ENCODE peak calls at places on chromosome 9, in six cellular contexts. One of them, this sample, is unnamed.

GRCh38 chr9:94870793-94871558 is 144.5 kb downstream of the AOPEP start:
- DNase-seq in K562: no peak
- DNase-seq in NB4: peak
- DNase-seq in A549: peak
- DNase-seq in GM12878: no peak
- DNase-seq in HepG2: no peak
- DNase-seq in this sample: no peak

GRCh38 chr9:113794721-113795120 is 81.4 kb upstream of the ZNF618 start:
- DNase-seq in K562: no peak
- DNase-seq in NB4: no peak
- DNase-seq in A549: no peak
- DNase-seq in GM12878: no peak
- DNase-seq in HepG2: no peak
- DNase-seq in this sample: no peak

GRCh38 chr9:80061940-80062339 is 490.2 kb downstream of the TLE4 start:
- DNase-seq in K562: no peak
- DNase-seq in NB4: no peak
- DNase-seq in A549: peak
- DNase-seq in GM12878: no peak
- DNase-seq in HepG2: no peak
- DNase-seq in this sample: peak

GRCh38 chr9:138098116-138098907 is 220.7 kb downstream of the CACNA1B start:
- DNase-seq in K562: no peak
- DNase-seq in NB4: no peak
- DNase-seq in A549: no peak
- DNase-seq in GM12878: no peak
- DNase-seq in HepG2: no peak
- DNase-seq in this sample: no peak

GRCh38 chr9:121876212-121876611 is 216.9 kb downstream of the TTLL11 start:
- DNase-seq in K562: no peak
- DNase-seq in NB4: no peak
- DNase-seq in A549: no peak
- DNase-seq in GM12878: no peak
- DNase-seq in HepG2: no peak
- DNase-seq in this sample: no peak

GRCh38 chr9:751137-752051 is 90.1 kb upstream of the DMRT1 start:
- DNase-seq in K562: no peak
- DNase-seq in NB4: peak
- DNase-seq in A549: no peak
- DNase-seq in GM12878: no peak
- DNase-seq in HepG2: no peak
- DNase-seq in this sample: no peak

GRCh38 chr9:87793292-87793691 is 67.4 kb downstream of the CTSL start:
- DNase-seq in K562: peak
- DNase-seq in NB4: peak
- DNase-seq in A549: peak
- DNase-seq in GM12878: no peak
- DNase-seq in HepG2: peak
- DNase-seq in this sample: no peak

GRCh38 chr9:114507726-114508125 is 2.5 kb upstream of the WHRN start:
- DNase-seq in K562: no peak
- DNase-seq in NB4: peak
- DNase-seq in A549: peak
- DNase-seq in GM12878: no peak
- DNase-seq in HepG2: peak
- DNase-seq in this sample: peak

GRCh38 chr9:128920381-128921058 is at the start of gene PHYHD1:
- DNase-seq in K562: no peak
- DNase-seq in NB4: peak
- DNase-seq in A549: no peak
- DNase-seq in GM12878: no peak
- DNase-seq in HepG2: no peak
- DNase-seq in this sample: no peak

GRCh38 chr9:86892576-86892975 is 54.7 kb downstream of the GAS1 start:
- DNase-seq in K562: no peak
- DNase-seq in NB4: no peak
- DNase-seq in A549: no peak
- DNase-seq in GM12878: no peak
- DNase-seq in HepG2: no peak
- DNase-seq in this sample: no peak

GRCh38 chr9:34568783-34569182 is 20.7 kb downstream of the CNTFR start:
- DNase-seq in K562: no peak
- DNase-seq in NB4: no peak
- DNase-seq in A549: no peak
- DNase-seq in GM12878: no peak
- DNase-seq in HepG2: no peak
- DNase-seq in this sample: no peak

GRCh38 chr9:87535817-87536539 is 38.3 kb downstream of the DAPK1 start:
- DNase-seq in K562: no peak
- DNase-seq in NB4: no peak
- DNase-seq in A549: no peak
- DNase-seq in GM12878: peak
- DNase-seq in HepG2: no peak
- DNase-seq in this sample: no peak

GRCh38 chr9:128629136-128629535 is 27.5 kb downstream of the DYNC2I2 start:
- DNase-seq in K562: no peak
- DNase-seq in NB4: no peak
- DNase-seq in A549: no peak
- DNase-seq in GM12878: no peak
- DNase-seq in HepG2: no peak
- DNase-seq in this sample: no peak

GRCh38 chr9:788777-789176 is 52.7 kb upstream of the DMRT1 start:
- DNase-seq in K562: no peak
- DNase-seq in NB4: no peak
- DNase-seq in A549: no peak
- DNase-seq in GM12878: no peak
- DNase-seq in HepG2: no peak
- DNase-seq in this sample: no peak

GRCh38 chr9:128124873-128125574 is 2.5 kb downstream of the PTGES2 start:
- DNase-seq in K562: no peak
- DNase-seq in NB4: peak
- DNase-seq in A549: peak
- DNase-seq in GM12878: peak
- DNase-seq in HepG2: peak
- DNase-seq in this sample: peak

GRCh38 chr9:32502996-32503395 is 23.0 kb downstream of the RIGI start:
- DNase-seq in K562: no peak
- DNase-seq in NB4: no peak
- DNase-seq in A549: no peak
- DNase-seq in GM12878: no peak
- DNase-seq in HepG2: no peak
- DNase-seq in this sample: peak

GRCh38 chr9:6757988-6758417 is 230 bp downstream of the KDM4C start:
- DNase-seq in K562: peak
- DNase-seq in NB4: no peak
- DNase-seq in A549: no peak
- DNase-seq in GM12878: no peak
- DNase-seq in HepG2: no peak
- DNase-seq in this sample: no peak

GRCh38 chr9:20382460-20383071 is 239.7 kb downstream of the MLLT3 start:
- DNase-seq in K562: no peak
- DNase-seq in NB4: no peak
- DNase-seq in A549: peak
- DNase-seq in GM12878: no peak
- DNase-seq in HepG2: peak
- DNase-seq in this sample: no peak

GRCh38 chr9:15552641-15553527 is at the start of gene CCDC171:
- DNase-seq in K562: peak
- DNase-seq in NB4: peak
- DNase-seq in A549: peak
- DNase-seq in GM12878: peak
- DNase-seq in HepG2: peak
- DNase-seq in this sample: peak

GRCh38 chr9:113541019-113541900 is 77.7 kb downstream of the RGS3 start:
- DNase-seq in K562: peak
- DNase-seq in NB4: peak
- DNase-seq in A549: peak
- DNase-seq in GM12878: no peak
- DNase-seq in HepG2: peak
- DNase-seq in this sample: peak

GRCh38 chr9:36899406-36899805 is 134.7 kb downstream of the PAX5 start:
- DNase-seq in K562: no peak
- DNase-seq in NB4: no peak
- DNase-seq in A549: no peak
- DNase-seq in GM12878: no peak
- DNase-seq in HepG2: no peak
- DNase-seq in this sample: no peak

GRCh38 chr9:18317896-18318295 is 156.1 kb upstream of the ADAMTSL1 start:
- DNase-seq in K562: no peak
- DNase-seq in NB4: no peak
- DNase-seq in A549: no peak
- DNase-seq in GM12878: no peak
- DNase-seq in HepG2: no peak
- DNase-seq in this sample: peak

GRCh38 chr9:69442486-69442885 is 117.5 kb downstream of the ENTREP1 start:
- DNase-seq in K562: no peak
- DNase-seq in NB4: no peak
- DNase-seq in A549: no peak
- DNase-seq in GM12878: no peak
- DNase-seq in HepG2: no peak
- DNase-seq in this sample: no peak

GRCh38 chr9:32928145-32928763 is 73.2 kb downstream of the APTX start:
- DNase-seq in K562: no peak
- DNase-seq in NB4: peak
- DNase-seq in A549: no peak
- DNase-seq in GM12878: no peak
- DNase-seq in HepG2: no peak
- DNase-seq in this sample: peak

GRCh38 chr9:114112778-114113585 is 13.9 kb upstream of the KIF12 start:
- DNase-seq in K562: no peak
- DNase-seq in NB4: no peak
- DNase-seq in A549: peak
- DNase-seq in GM12878: no peak
- DNase-seq in HepG2: no peak
- DNase-seq in this sample: no peak

GRCh38 chr9:128190516-128191405 is 611 bp downstream of the CIZ1 start:
- DNase-seq in K562: no peak
- DNase-seq in NB4: peak
- DNase-seq in A549: no peak
- DNase-seq in GM12878: no peak
- DNase-seq in HepG2: no peak
- DNase-seq in this sample: no peak

GRCh38 chr9:135693771-135694170 is 5.5 kb downstream of the SOHLH1 start:
- DNase-seq in K562: no peak
- DNase-seq in NB4: no peak
- DNase-seq in A549: no peak
- DNase-seq in GM12878: no peak
- DNase-seq in HepG2: no peak
- DNase-seq in this sample: no peak

GRCh38 chr9:115057559-115057958 is 60.4 kb downstream of the TNC start:
- DNase-seq in K562: no peak
- DNase-seq in NB4: no peak
- DNase-seq in A549: no peak
- DNase-seq in GM12878: no peak
- DNase-seq in HepG2: no peak
- DNase-seq in this sample: no peak

DNA sequence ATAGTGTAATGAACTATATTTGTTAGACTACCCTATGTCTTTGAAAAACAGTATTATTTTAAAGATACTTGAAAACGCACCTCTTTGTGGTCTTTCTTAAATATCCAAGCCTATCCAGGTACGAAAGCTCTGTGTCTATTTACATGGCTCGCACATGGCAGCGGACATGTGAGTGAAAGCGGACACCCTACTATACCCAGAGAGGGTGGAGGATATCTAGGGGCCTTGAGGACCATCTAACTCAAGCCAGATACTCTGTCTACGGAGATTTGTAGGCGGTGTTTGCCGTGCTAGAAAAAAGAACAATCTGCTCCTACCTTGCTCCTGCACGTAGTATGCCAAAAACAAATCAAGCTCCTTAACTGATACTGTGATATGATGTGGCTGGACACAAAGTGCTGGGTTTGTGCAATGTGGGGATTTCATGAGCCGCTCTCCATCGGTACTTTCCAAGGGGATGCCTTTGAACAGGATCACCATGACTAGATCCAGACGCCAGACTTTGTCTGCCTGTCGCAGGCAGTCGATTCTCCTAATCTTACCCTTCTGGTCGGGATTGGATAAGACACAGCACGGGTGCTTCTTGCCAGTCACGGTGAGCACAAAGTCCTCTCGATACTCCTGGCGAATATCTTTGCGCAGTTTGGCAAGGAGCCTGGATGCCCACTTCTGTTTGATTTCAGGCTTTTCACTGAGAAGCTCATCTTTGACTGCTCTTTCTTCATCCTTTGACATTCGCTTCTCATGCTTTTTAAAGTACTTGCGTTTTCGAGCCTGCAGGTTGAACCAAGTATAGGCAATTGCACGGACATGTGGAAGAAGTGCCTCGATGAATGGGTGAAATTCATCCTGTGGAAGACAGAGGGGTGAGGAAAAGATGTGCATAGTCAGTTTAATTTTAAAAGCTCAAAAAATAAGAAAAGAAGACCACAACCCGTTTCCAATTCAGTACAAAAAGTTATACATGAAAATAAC is 7.0 kb downstream of the NFIB start:
- DNase-seq in K562: no peak
- DNase-seq in NB4: no peak
- DNase-seq in A549: no peak
- DNase-seq in GM12878: no peak
- DNase-seq in HepG2: no peak
- DNase-seq in this sample: no peak
- TF ChIP-seq MYC in K562: no peak
- TF ChIP-seq MYC in NB4: no peak
- TF ChIP-seq MYC in A549: no peak
- TF ChIP-seq MYC in GM12878: no peak
- TF ChIP-seq MYC in HepG2: no peak
- TF ChIP-seq MYC in this sample: no peak

GRCh38 chr9:130020618-130021017 is 22.4 kb downstream of the FNBP1 start:
- DNase-seq in K562: no peak
- DNase-seq in NB4: no peak
- DNase-seq in A549: no peak
- DNase-seq in GM12878: no peak
- DNase-seq in HepG2: no peak
- DNase-seq in this sample: no peak
- H3K4me3 ChIP-seq in K562: no peak
- H3K4me3 ChIP-seq in NB4: no peak
- H3K4me3 ChIP-seq in A549: no peak
- H3K4me3 ChIP-seq in GM12878: peak
- H3K4me3 ChIP-seq in HepG2: no peak
- H3K4me3 ChIP-seq in this sample: no peak

GRCh38 chr9:27483576-27483975 is 40.5 kb upstream of the IFNK start:
- DNase-seq in K562: no peak
- DNase-seq in NB4: no peak
- DNase-seq in A549: no peak
- DNase-seq in GM12878: no peak
- DNase-seq in HepG2: no peak
- DNase-seq in this sample: no peak
- TF ChIP-seq MYC in K562: no peak
- TF ChIP-seq MYC in NB4: no peak
- TF ChIP-seq MYC in A549: no peak
- TF ChIP-seq MYC in GM12878: no peak
- TF ChIP-seq MYC in HepG2: no peak
- TF ChIP-seq MYC in this sample: no peak

DNA sequence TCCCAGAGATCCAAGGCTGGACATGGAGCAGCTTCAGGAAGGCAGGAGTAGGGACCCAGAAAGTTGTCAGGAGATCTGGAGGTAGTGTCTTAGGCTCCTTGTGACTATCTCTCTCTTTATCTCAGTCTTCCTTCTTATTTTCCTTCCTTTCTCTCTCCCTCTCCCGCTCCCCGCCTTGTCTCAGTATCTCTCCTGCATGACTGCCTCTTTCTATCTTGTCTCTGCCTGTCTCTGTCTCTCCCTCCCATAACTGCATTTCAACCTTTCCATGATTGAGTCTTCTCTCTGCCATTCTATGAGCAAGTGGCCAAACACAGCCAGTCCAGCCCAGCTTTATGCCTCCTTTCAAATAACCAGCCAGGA is 61.0 kb upstream of the NEK6 start:
- DNase-seq in K562: no peak
- DNase-seq in NB4: no peak
- DNase-seq in A549: no peak
- DNase-seq in GM12878: no peak
- DNase-seq in HepG2: no peak
- DNase-seq in this sample: no peak
- H3K4me3 ChIP-seq in K562: peak
- H3K4me3 ChIP-seq in NB4: peak
- H3K4me3 ChIP-seq in A549: no peak
- H3K4me3 ChIP-seq in GM12878: peak
- H3K4me3 ChIP-seq in HepG2: no peak
- H3K4me3 ChIP-seq in this sample: no peak

This sample was measured in endothelial cell of umbilical vein.